ENCODE peak calls at places on chromosomes 13 and 19, in six cellular contexts. Q is heart left ventricle; X is ascending aorta; O is CD8-positive, alpha-beta T cell; C is endothelial cell of umbilical vein; K is cardiac muscle cell. A is an unnamed sample.

GRCh38 chr13:60090579-60090978 is 73.1 kb downstream of the DIAPH3 start:
- DNase-seq in Q (no peak), X (no peak), O (no peak), C (peak), K (peak), A (no peak)

GRCh38 chr19:48698046-48698445 is 2.3 kb downstream of the FUT2 start:
- DNase-seq in Q (no peak), X (no peak), O (no peak), C (peak), K (peak), A (no peak)

GRCh38 chr19:8387688-8388611 is 2.2 kb upstream of the RAB11B start:
- DNase-seq in Q (no peak), X (no peak), O (no peak), C (no peak), K (no peak), A (no peak)

GRCh38 chr19:18931316-18932162 is 9.5 kb downstream of the HOMER3 start:
- DNase-seq in Q (no peak), X (no peak), O (no peak), C (no peak), K (no peak), A (no peak)

GRCh38 chr13:75398072-75398471 is 83.9 kb downstream of the TBC1D4 start:
- DNase-seq in Q (no peak), X (no peak), O (no peak), C (no peak), K (no peak), A (no peak)

GRCh38 chr19:47028372-47028672 is 8.7 kb downstream of the NPAS1 start:
- DNase-seq in Q (no peak), X (no peak), O (no peak), C (no peak), K (no peak), A (no peak)

GRCh38 chr19:29650988-29651387 is 14.3 kb upstream of the PLEKHF1 start:
- DNase-seq in Q (no peak), X (no peak), O (no peak), C (no peak), K (no peak), A (no peak)

GRCh38 chr19:30669329-30670010 is 297.3 kb downstream of the ZNF536 start:
- DNase-seq in Q (peak), X (no peak), O (peak), C (peak), K (peak), A (peak)

GRCh38 chr13:29457299-29457698 is 138.2 kb downstream of the SLC7A1 start:
- DNase-seq in Q (no peak), X (no peak), O (no peak), C (peak), K (peak), A (no peak)

GRCh38 chr13:73266640-73267180 is 207.9 kb downstream of the KLF5 start:
- DNase-seq in Q (no peak), X (no peak), O (no peak), C (no peak), K (no peak), A (no peak)

GRCh38 chr19:17553256-17553655 is 2.2 kb upstream of the COLGALT1 start:
- DNase-seq in Q (no peak), X (no peak), O (no peak), C (peak), K (peak), A (peak)

GRCh38 chr19:53195265-53195879 is 2.2 kb upstream of the ZNF665 start:
- DNase-seq in Q (no peak), X (peak), O (peak), C (peak), K (peak), A (no peak)

GRCh38 chr13:21218351-21219043 is 42.0 kb downstream of the MRPL57 start:
- DNase-seq in Q (no peak), X (no peak), O (no peak), C (no peak), K (no peak), A (no peak)

GRCh38 chr13:33164331-33164730 is 121.2 kb downstream of the STARD13 start:
- DNase-seq in Q (no peak), X (no peak), O (no peak), C (no peak), K (peak), A (no peak)

GRCh38 chr13:76696370-76696769 is 189.8 kb downstream of the KCTD12 start:
- DNase-seq in Q (no peak), X (no peak), O (no peak), C (no peak), K (no peak), A (no peak)

DNA sequence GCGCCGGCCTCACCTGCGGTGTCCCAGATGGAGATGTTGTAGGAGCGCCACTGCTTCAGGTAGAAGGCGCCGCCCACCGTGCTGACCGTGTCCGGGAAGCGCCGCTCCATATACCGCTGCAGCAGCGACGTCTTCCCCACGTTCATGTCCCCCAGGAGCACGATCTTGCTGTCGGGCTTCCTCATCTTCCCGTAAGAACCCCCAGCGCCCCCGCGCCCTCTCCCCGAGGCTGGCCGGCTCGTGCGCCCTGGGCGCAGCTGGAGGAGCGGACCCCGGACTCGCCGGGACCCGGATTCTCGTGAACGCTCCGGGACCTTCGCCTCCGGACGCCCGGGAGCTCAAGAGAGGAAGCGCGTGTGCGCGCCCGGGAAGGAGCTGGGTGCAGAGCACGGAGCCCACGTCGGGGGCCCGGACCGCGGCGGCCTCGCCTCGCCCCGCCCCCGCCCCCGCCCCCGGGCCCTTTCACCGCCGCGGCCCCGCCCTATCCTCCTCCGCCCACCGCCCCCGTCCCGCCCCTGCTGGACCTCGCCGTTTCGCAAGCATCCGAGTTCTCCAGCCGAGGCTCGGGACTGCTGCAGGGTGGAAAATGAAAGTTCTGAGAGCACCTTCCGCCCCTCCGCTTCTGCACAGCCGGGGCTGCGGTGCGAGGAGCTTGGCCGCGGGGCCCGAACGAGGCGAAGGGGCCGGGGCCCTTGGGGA is at the start of gene RAB20:
- DNase-seq in Q (peak), X (peak), O (peak), C (peak), K (peak), A (peak)
- TF ChIP-seq CTCF in Q (no peak), X (no peak), O (no peak), C (no peak), K (no peak), A (no peak)

DNA sequence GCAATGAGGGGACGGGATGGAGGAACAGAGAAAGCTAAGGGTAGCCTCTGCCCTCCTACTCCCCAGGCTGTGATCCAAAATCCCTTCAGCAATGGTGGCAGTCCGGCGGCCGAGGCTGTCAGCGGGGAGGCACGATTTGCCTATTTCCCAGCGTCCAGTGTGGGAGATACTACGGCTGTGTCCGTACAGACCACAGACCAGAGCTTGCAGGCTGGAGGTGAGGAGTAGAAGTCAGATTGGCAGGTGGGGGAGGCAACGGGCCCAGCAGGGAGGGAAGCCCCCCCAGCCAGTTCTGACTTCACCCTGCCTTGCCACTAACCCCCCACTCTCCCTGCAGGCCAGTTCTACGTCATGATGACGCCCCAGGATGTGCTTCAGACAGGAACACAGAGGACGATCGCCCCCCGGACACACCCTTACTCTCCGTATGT is 1.6 kb downstream of the USF2 start:
- DNase-seq in Q (peak), X (no peak), O (no peak), C (no peak), K (no peak), A (no peak)
- H3K27ac ChIP-seq in Q (no peak), X (peak), O (no peak), C (no peak), K (no peak), A (no peak)

DNA sequence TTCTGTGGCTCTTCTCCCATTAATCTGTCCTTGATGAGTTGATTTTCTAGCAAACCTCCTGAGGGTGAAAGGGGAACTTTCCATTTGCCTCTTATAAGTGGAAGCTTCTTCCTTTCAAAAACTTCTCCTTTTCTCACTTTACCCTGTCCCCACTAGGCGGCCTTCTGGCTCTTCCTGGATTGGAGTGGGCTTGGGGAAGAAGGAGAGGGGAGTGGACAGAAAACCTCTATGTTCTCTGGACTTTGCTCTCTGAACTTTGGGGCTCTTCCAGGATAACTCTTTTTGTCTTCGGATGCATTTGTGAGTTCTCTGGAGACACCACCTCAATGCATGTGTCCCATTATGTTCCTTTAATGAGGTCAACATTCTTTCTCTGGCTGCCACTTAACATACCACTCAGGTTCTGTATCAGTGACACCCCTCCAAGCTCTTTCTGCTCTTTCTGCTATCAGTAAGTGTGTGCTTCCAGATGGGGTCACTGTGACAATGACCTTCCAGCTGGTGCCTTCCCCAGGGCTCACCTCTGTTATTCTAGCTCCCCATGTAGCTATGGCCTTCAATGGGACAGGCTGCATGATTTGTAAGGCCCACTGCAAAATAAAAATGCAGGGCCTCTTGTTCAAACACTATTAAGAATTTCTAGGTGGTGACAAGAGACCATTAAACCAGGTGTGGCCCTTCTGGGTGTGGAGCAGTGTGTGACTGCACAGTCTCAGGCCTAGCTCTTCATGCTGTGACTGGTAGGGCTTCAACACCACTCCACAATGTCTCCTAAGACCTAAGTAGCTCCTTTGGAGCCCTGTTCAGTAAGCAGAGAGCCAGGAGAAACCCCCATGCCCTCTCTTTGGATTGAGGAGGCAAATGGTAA is 389.2 kb downstream of the EFNB2 start:
- DNase-seq in Q (no peak), X (no peak), O (no peak), C (no peak), K (no peak), A (no peak)
- TF ChIP-seq CTCF in Q (no peak), X (no peak), O (no peak), C (no peak), K (no peak), A (no peak)

GRCh38 chr19:39842693-39843435 is 3.3 kb downstream of the FBL start:
- DNase-seq in Q (no peak), X (no peak), O (no peak), C (no peak), K (no peak), A (no peak)
- H3K27ac ChIP-seq in Q (no peak), X (no peak), O (no peak), C (no peak), K (peak), A (no peak)

DNA sequence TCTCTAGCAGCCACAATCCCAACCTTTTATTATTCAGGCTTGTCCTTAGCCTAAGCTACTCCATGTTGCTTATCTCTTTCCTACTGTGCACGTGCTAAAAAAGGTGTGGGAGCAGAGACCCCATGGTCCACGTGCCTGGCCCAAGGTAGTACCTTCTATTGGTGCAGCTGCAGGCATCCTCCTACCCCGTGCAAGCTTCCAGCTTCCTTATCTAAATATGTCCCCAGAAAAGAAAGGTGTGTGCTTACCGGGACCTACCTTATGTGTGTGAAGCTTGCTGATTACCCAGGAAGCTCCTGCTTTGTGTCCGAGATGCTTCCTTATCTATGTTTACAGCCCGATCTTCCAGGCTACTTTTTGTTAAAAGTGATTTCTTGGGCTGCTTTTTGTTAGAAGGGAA is 2382.4 kb downstream of the PCDH9 start:
- DNase-seq in Q (no peak), X (no peak), O (no peak), C (no peak), K (no peak), A (no peak)
- TF ChIP-seq CTCF in Q (no peak), X (no peak), O (no peak), C (no peak), K (no peak), A (no peak)

GRCh38 chr13:104473936-104474335 is 1407.7 kb upstream of the SLC10A2 start:
- DNase-seq in Q (no peak), X (no peak), O (no peak), C (no peak), K (no peak), A (no peak)

DNA sequence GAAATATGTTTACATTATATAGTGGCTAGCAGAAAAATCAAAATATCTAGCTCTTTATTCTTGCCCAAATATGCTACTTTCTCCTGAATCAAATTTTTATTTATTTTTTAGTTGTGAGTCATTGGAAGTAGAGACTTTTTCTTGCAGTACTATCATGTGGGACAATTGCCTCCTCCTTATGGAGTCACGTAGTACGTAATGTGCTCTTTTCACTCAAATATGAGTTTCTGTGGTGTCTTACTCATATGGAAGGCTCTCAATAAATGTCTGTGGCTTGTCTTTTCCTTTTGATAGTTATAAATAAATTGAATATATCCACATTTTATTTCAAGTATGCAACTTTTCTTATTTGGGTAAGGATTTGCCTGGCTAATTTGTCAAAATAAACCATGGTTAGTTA is 1411.0 kb upstream of the SLC10A2 start:
- DNase-seq in Q (no peak), X (no peak), O (no peak), C (no peak), K (no peak), A (no peak)
- H3K27ac ChIP-seq in Q (no peak), X (no peak), O (no peak), C (no peak), K (no peak), A (no peak)

DNA sequence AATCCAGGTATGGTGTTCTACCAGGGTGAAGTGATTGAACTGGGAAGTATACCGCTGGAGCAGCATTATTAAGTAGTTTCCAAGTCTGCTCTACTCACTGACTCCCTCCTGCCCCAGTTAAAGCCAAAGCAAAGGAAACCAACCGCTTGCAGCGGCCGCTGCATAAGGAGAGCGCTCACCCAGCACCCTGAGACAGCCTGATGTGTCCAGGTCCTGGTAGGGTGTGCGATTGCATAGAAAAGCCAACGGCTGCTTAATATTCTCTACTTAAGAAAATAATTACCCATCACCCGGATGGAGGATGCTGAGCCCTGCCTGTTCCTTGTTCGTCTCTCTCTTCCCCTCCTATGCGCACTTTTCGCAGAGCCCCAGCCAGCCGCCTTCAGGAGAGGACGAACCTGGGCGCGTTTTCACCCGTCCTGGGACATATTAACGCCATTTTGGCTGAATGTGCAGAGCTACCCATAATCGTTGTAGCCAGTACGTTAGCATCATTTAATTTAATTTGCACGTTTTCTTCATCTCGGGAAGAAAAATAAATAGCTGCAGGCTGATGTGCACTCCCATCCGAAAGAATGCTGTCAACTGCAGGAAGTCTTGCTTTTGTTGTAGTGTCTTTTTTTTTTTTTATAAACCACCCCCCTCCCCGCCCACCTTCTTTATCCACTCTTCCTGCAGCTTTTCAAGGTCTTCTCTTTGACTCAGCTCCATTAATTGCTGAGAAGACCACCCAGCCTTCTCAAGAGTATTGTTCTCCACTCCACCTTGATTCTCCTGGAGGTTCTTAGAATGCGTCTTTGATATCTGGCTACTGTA is 214.4 kb downstream of the TEX29 start:
- DNase-seq in Q (no peak), X (no peak), O (no peak), C (no peak), K (no peak), A (peak)
- TF ChIP-seq CTCF in Q (no peak), X (no peak), O (no peak), C (no peak), K (no peak), A (no peak)

DNA sequence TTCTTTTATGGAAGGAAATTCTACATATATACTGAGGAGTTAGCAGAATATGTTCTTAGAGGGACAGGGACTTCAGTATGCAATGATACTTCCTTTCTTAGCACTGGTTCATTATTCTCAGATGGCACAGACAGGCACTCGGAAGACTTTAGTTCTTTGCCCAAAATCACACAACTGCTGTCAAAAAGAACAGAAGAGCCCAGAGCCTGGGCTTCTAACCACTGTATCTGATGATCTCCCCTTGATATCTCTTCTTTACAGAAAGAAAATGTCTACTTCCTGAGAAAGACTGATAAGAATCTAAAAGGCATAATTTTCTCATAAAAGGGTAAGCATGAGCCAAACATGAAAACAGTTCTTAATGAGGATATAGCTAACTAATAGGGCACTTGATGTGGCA is 2034.2 kb upstream of the PRR20A start:
- DNase-seq in Q (no peak), X (no peak), O (no peak), C (no peak), K (no peak), A (no peak)
- H3K27ac ChIP-seq in Q (no peak), X (no peak), O (no peak), C (no peak), K (no peak), A (no peak)

GRCh38 chr19:50359432-50359818 is 6.0 kb downstream of the NAPSA start:
- DNase-seq in Q (no peak), X (no peak), O (no peak), C (no peak), K (no peak), A (no peak)

GRCh38 chr19:50356691-50357177 is 8.7 kb downstream of the NAPSA start:
- DNase-seq in Q (no peak), X (no peak), O (no peak), C (no peak), K (no peak), A (no peak)

GRCh38 chr19:50358483-50359431 is 6.7 kb downstream of the NAPSA start:
- DNase-seq in Q (peak), X (no peak), O (peak), C (peak), K (peak), A (peak)

GRCh38 chr19:50361290-50362029 is 4.0 kb downstream of the NAPSA start:
- DNase-seq in Q (no peak), X (no peak), O (no peak), C (no peak), K (no peak), A (no peak)

GRCh38 chr19:50357178-50358100 is 8.0 kb downstream of the NAPSA start:
- DNase-seq in Q (peak), X (peak), O (peak), C (peak), K (peak), A (peak)
- TF ChIP-seq CTCF in Q (peak), X (peak), O (peak), C (peak), K (peak), A (peak)